ENCODE peak calls at places on chromosomes 6 and 20, in four cellular contexts. One of them, this sample, is unnamed.

GRCh38 chr6:24666097-24666615 is 543 bp downstream of the TDP2 start:
- DNase-seq in stimulated activated CD4-positive, alpha-beta T cell treated with anti-CD3 and anti-CD28 coated beads, Interleukin-12 subunit alpha, Interleukin-12 subunit beta, amount 100 ng/mL, for 4 hours: no peak
- DNase-seq in globus pallidus: no peak
- DNase-seq in ACHN: peak
- DNase-seq in this sample: peak

GRCh38 chr6:84635081-84635745 is 129.2 kb downstream of the TBX18 start:
- DNase-seq in stimulated activated CD4-positive, alpha-beta T cell treated with anti-CD3 and anti-CD28 coated beads, Interleukin-12 subunit alpha, Interleukin-12 subunit beta, amount 100 ng/mL, for 4 hours: no peak
- DNase-seq in globus pallidus: no peak
- DNase-seq in ACHN: no peak
- DNase-seq in this sample: peak

GRCh38 chr6:53929340-53930120 is 134.7 kb downstream of the LRRC1 start:
- DNase-seq in ACHN: no peak
- DNase-seq in globus pallidus: no peak
- DNase-seq in stimulated activated CD4-positive, alpha-beta T cell treated with anti-CD3 and anti-CD28 coated beads, Interleukin-12 subunit alpha, Interleukin-12 subunit beta, amount 100 ng/mL, for 4 hours: no peak
- DNase-seq in this sample: no peak

GRCh38 chr20:41287327-41287726 is 30.2 kb downstream of the ZHX3 start:
- DNase-seq in stimulated activated CD4-positive, alpha-beta T cell treated with anti-CD3 and anti-CD28 coated beads, Interleukin-12 subunit alpha, Interleukin-12 subunit beta, amount 100 ng/mL, for 4 hours: no peak
- DNase-seq in ACHN: no peak
- DNase-seq in globus pallidus: no peak
- DNase-seq in this sample: peak

GRCh38 chr6:170147832-170148708 is 142.8 kb downstream of the DLL1 start:
- DNase-seq in stimulated activated CD4-positive, alpha-beta T cell treated with anti-CD3 and anti-CD28 coated beads, Interleukin-12 subunit alpha, Interleukin-12 subunit beta, amount 100 ng/mL, for 4 hours: peak
- DNase-seq in ACHN: no peak
- DNase-seq in globus pallidus: no peak
- DNase-seq in this sample: no peak

GRCh38 chr20:37994512-37994911 is 38.7 kb downstream of the TTI1 start:
- DNase-seq in stimulated activated CD4-positive, alpha-beta T cell treated with anti-CD3 and anti-CD28 coated beads, Interleukin-12 subunit alpha, Interleukin-12 subunit beta, amount 100 ng/mL, for 4 hours: no peak
- DNase-seq in ACHN: peak
- DNase-seq in globus pallidus: no peak
- DNase-seq in this sample: peak

GRCh38 chr6:88166493-88166900 is 350 bp upstream of the CNR1 start:
- DNase-seq in globus pallidus: no peak
- DNase-seq in stimulated activated CD4-positive, alpha-beta T cell treated with anti-CD3 and anti-CD28 coated beads, Interleukin-12 subunit alpha, Interleukin-12 subunit beta, amount 100 ng/mL, for 4 hours: no peak
- DNase-seq in ACHN: no peak
- DNase-seq in this sample: no peak

GRCh38 chr20:57508831-57509230 is 16.1 kb downstream of the CTCFL start:
- DNase-seq in stimulated activated CD4-positive, alpha-beta T cell treated with anti-CD3 and anti-CD28 coated beads, Interleukin-12 subunit alpha, Interleukin-12 subunit beta, amount 100 ng/mL, for 4 hours: no peak
- DNase-seq in globus pallidus: no peak
- DNase-seq in ACHN: no peak
- DNase-seq in this sample: no peak

GRCh38 chr6:2224847-2225382 is 20.5 kb downstream of the GMDS start:
- DNase-seq in globus pallidus: no peak
- DNase-seq in stimulated activated CD4-positive, alpha-beta T cell treated with anti-CD3 and anti-CD28 coated beads, Interleukin-12 subunit alpha, Interleukin-12 subunit beta, amount 100 ng/mL, for 4 hours: no peak
- DNase-seq in ACHN: no peak
- DNase-seq in this sample: no peak

GRCh38 chr20:63895886-63896135 is 885 bp downstream of the DNAJC5 start:
- DNase-seq in ACHN: peak
- DNase-seq in globus pallidus: no peak
- DNase-seq in stimulated activated CD4-positive, alpha-beta T cell treated with anti-CD3 and anti-CD28 coated beads, Interleukin-12 subunit alpha, Interleukin-12 subunit beta, amount 100 ng/mL, for 4 hours: no peak
- DNase-seq in this sample: peak

GRCh38 chr6:34049395-34050342 is 96.2 kb downstream of the GRM4 start:
- DNase-seq in ACHN: no peak
- DNase-seq in stimulated activated CD4-positive, alpha-beta T cell treated with anti-CD3 and anti-CD28 coated beads, Interleukin-12 subunit alpha, Interleukin-12 subunit beta, amount 100 ng/mL, for 4 hours: no peak
- DNase-seq in globus pallidus: no peak
- DNase-seq in this sample: no peak

GRCh38 chr20:47849596-47849995 is 64.3 kb upstream of the SULF2 start:
- DNase-seq in stimulated activated CD4-positive, alpha-beta T cell treated with anti-CD3 and anti-CD28 coated beads, Interleukin-12 subunit alpha, Interleukin-12 subunit beta, amount 100 ng/mL, for 4 hours: no peak
- DNase-seq in globus pallidus: no peak
- DNase-seq in ACHN: no peak
- DNase-seq in this sample: no peak

GRCh38 chr6:117907600-117908245 is 659 bp downstream of the SLC35F1 start:
- DNase-seq in stimulated activated CD4-positive, alpha-beta T cell treated with anti-CD3 and anti-CD28 coated beads, Interleukin-12 subunit alpha, Interleukin-12 subunit beta, amount 100 ng/mL, for 4 hours: no peak
- DNase-seq in globus pallidus: peak
- DNase-seq in ACHN: no peak
- DNase-seq in this sample: peak

GRCh38 chr6:105184921-105185320 is 5.1 kb upstream of the POPDC3 start:
- DNase-seq in stimulated activated CD4-positive, alpha-beta T cell treated with anti-CD3 and anti-CD28 coated beads, Interleukin-12 subunit alpha, Interleukin-12 subunit beta, amount 100 ng/mL, for 4 hours: no peak
- DNase-seq in ACHN: no peak
- DNase-seq in globus pallidus: no peak
- DNase-seq in this sample: peak

GRCh38 chr6:142240203-142240602 is 61.6 kb upstream of the ADGRG6 start:
- DNase-seq in globus pallidus: no peak
- DNase-seq in ACHN: no peak
- DNase-seq in stimulated activated CD4-positive, alpha-beta T cell treated with anti-CD3 and anti-CD28 coated beads, Interleukin-12 subunit alpha, Interleukin-12 subunit beta, amount 100 ng/mL, for 4 hours: no peak
- DNase-seq in this sample: no peak

GRCh38 chr20:35619196-35620095 is 3.8 kb downstream of the SPAG4 start:
- DNase-seq in ACHN: peak
- DNase-seq in globus pallidus: no peak
- DNase-seq in stimulated activated CD4-positive, alpha-beta T cell treated with anti-CD3 and anti-CD28 coated beads, Interleukin-12 subunit alpha, Interleukin-12 subunit beta, amount 100 ng/mL, for 4 hours: peak
- DNase-seq in this sample: peak

GRCh38 chr20:17969276-17969883 is 562 bp downstream of the MGME1 start:
- DNase-seq in stimulated activated CD4-positive, alpha-beta T cell treated with anti-CD3 and anti-CD28 coated beads, Interleukin-12 subunit alpha, Interleukin-12 subunit beta, amount 100 ng/mL, for 4 hours: peak
- DNase-seq in ACHN: peak
- DNase-seq in globus pallidus: no peak
- DNase-seq in this sample: peak

GRCh38 chr20:42873259-42873658 is 316.4 kb downstream of the PTPRT start:
- DNase-seq in stimulated activated CD4-positive, alpha-beta T cell treated with anti-CD3 and anti-CD28 coated beads, Interleukin-12 subunit alpha, Interleukin-12 subunit beta, amount 100 ng/mL, for 4 hours: no peak
- DNase-seq in ACHN: no peak
- DNase-seq in globus pallidus: no peak
- DNase-seq in this sample: no peak

GRCh38 chr20:23368316-23369110 is 6.5 kb downstream of the GZF1 start:
- DNase-seq in globus pallidus: no peak
- DNase-seq in stimulated activated CD4-positive, alpha-beta T cell treated with anti-CD3 and anti-CD28 coated beads, Interleukin-12 subunit alpha, Interleukin-12 subunit beta, amount 100 ng/mL, for 4 hours: no peak
- DNase-seq in ACHN: no peak
- DNase-seq in this sample: peak